ENCODE peak calls at places on chromosomes 13 and 19, in eight cellular contexts. K, U, Z, N, F, G, M and X are unnamed samples.

GRCh38 chr13:27638521-27638920 is 16.8 kb downstream of the POLR1D start:
- DNase-seq in N (no peak), Z (no peak), K (no peak), F (no peak), M (no peak), G (no peak), U (no peak), X (no peak)

GRCh38 chr13:46721054-46721453 is 75.9 kb downstream of the ESD start:
- DNase-seq in K (peak; percentile 52), F (peak; percentile 48), U (no peak), N (no peak), M (peak; percentile 55), G (no peak), Z (peak; percentile 14), X (peak; percentile 64)

GRCh38 chr19:58009301-58009665 is 6.7 kb upstream of the ZNF606 start:
- DNase-seq in F (no peak), K (no peak), G (no peak), Z (no peak), M (peak; percentile 1), N (no peak), U (no peak), X (no peak)

GRCh38 chr19:10915511-10916091 is 12.8 kb downstream of the YIPF2 start:
- DNase-seq in K (no peak), Z (no peak), G (no peak), U (peak; percentile 91), F (no peak), M (peak; percentile 90), N (no peak), X (no peak)

GRCh38 chr19:1324792-1325567 is 39.3 kb downstream of the EFNA2 start:
- DNase-seq in F (peak; percentile 61), G (no peak), M (peak; percentile 81), Z (peak; percentile 29), N (no peak), K (peak; percentile 27), U (peak; percentile 71), X (peak; percentile 57)

GRCh38 chr13:79432992-79433391 is 26.9 kb upstream of the RBM26 start:
- DNase-seq in Z (no peak), U (no peak), G (peak; percentile 60), K (no peak), N (no peak), F (no peak), M (no peak), X (no peak)

GRCh38 chr13:61413572-61413971 is 2.1 kb downstream of the PCDH20 start:
- DNase-seq in M (no peak), Z (no peak), U (no peak), N (no peak), K (no peak), F (no peak), G (peak; percentile 61), X (no peak)

GRCh38 chr19:2532252-2533071 is 56.5 kb downstream of the GADD45B start:
- DNase-seq in M (peak; percentile 96), F (no peak), U (no peak), G (no peak), N (no peak), K (no peak), Z (no peak), X (no peak)

GRCh38 chr13:95643009-95643408 is 1.5 kb downstream of the DZIP1 start:
- DNase-seq in N (no peak), F (no peak), Z (no peak), M (no peak), K (no peak), G (no peak), U (no peak), X (no peak)

GRCh38 chr13:90793261-90793785 is 554.2 kb upstream of the MIR17HG start:
- DNase-seq in F (no peak), M (no peak), U (no peak), G (no peak), K (no peak), Z (no peak), N (no peak), X (no peak)

GRCh38 chr19:47417746-47418594 is 1.4 kb downstream of the MEIS3 start:
- DNase-seq in G (no peak), K (no peak), N (no peak), F (no peak), M (no peak), Z (no peak), U (no peak), X (no peak)

GRCh38 chr19:29680447-29680846 is 15.2 kb downstream of the PLEKHF1 start:
- DNase-seq in G (peak; percentile 97), U (no peak), F (peak; percentile 65), M (no peak), N (no peak), K (peak; percentile 62), Z (no peak), X (peak; percentile 68)

GRCh38 chr19:30357580-30357954 is 14.6 kb upstream of the ZNF536 start:
- DNase-seq in K (no peak), M (no peak), Z (no peak), F (no peak), N (no peak), U (no peak), G (peak; percentile 56), X (no peak)

GRCh38 chr19:1864480-1865171 is 1.2 kb upstream of the KLF16 start:
- DNase-seq in M (peak; percentile 63), F (peak; percentile 75), Z (peak; percentile 78), U (peak; percentile 88), N (no peak), K (peak; percentile 45), G (peak; percentile 96), X (peak; percentile 77)

GRCh38 chr13:30679483-30680330 is 55.6 kb upstream of the ALOX5AP start:
- DNase-seq in K (no peak), G (no peak), U (no peak), Z (peak; percentile 14), M (peak; percentile 49), N (no peak), F (no peak), X (no peak)

GRCh38 chr19:50815443-50815842 is 8.1 kb downstream of the KLK1 start:
- DNase-seq in G (no peak), U (no peak), F (no peak), K (no peak), M (no peak), Z (no peak), N (no peak), X (no peak)